ENCODE peak calls at places on chromosomes 12 and 14, in six cellular contexts. W is cardiac muscle cell, C is testis, O is ovary, I is esophagus squamous epithelium, T is left lung. Z is an unnamed sample. For H3K9me3, the result is how much of the 10 kb centered on the place peaks cover.

GRCh38 chr12:4787965-4788364 is 67.8 kb downstream of the GALNT8 start:
- DNase-seq in W (no peak), C (no peak), O (no peak), I (no peak), T (no peak), Z (no peak)

GRCh38 chr12:124588689-124589318 is 21.4 kb upstream of the NCOR2 start:
- DNase-seq in W (peak), C (peak), O (no peak), I (no peak), T (peak), Z (no peak)

GRCh38 chr12:27179399-27180214 is 64.5 kb upstream of the STK38L start:
- DNase-seq in W (peak), C (no peak), O (no peak), I (no peak), T (no peak), Z (no peak)

GRCh38 chr12:57736743-57737466 is 1.6 kb downstream of the AGAP2 start:
- DNase-seq in W (no peak), C (no peak), O (no peak), I (no peak), T (no peak), Z (no peak)

GRCh38 chr12:96720363-96720705 is 186.7 kb upstream of the NEDD1 start:
- DNase-seq in W (peak), C (no peak), O (no peak), I (no peak), T (no peak), Z (no peak)

GRCh38 chr12:6773662-6774351 is 1.5 kb downstream of the LAG3 start:
- DNase-seq in W (no peak), C (no peak), O (no peak), I (no peak), T (no peak), Z (no peak)

GRCh38 chr12:125295550-125295949 is 230.3 kb downstream of the AACS start:
- DNase-seq in W (no peak), C (no peak), O (no peak), I (no peak), T (no peak), Z (no peak)

GRCh38 chr12:67222302-67222701 is 46.9 kb upstream of the CAND1 start:
- DNase-seq in W (peak), C (peak), O (no peak), I (no peak), T (no peak), Z (no peak)

GRCh38 chr12:77584860-77585259 is 245.8 kb upstream of the NAV3 start:
- DNase-seq in W (no peak), C (no peak), O (no peak), I (no peak), T (no peak), Z (no peak)

GRCh38 chr14:100438678-100439592 is 115.8 kb downstream of the SLC25A47 start:
- DNase-seq in W (peak), C (no peak), O (no peak), I (no peak), T (peak), Z (no peak)

GRCh38 chr12:25373396-25373795 is 122.7 kb upstream of the KRAS start:
- DNase-seq in W (no peak), C (no peak), O (no peak), I (no peak), T (no peak), Z (no peak)

GRCh38 chr12:98646165-98646764 is 1.2 kb downstream of the APAF1 start:
- DNase-seq in W (peak), C (no peak), O (no peak), I (no peak), T (no peak), Z (no peak)

GRCh38 chr12:62537544-62537943 is 70.9 kb downstream of the MON2 start:
- DNase-seq in W (peak), C (no peak), O (peak), I (no peak), T (no peak), Z (no peak)

GRCh38 chr12:14564336-14564959 is 3.2 kb downstream of the PLBD1 start:
- DNase-seq in W (no peak), C (no peak), O (no peak), I (no peak), T (no peak), Z (no peak)

GRCh38 chr12:65923228-65923627 is 98.9 kb downstream of the HMGA2 start:
- DNase-seq in W (no peak), C (no peak), O (no peak), I (no peak), T (no peak), Z (no peak)

GRCh38 chr12:84860718-84861117 is 51.9 kb downstream of the SLC6A15 start:
- DNase-seq in W (no peak), C (no peak), O (no peak), I (no peak), T (no peak), Z (no peak)

GRCh38 chr12:11976005-11976404 is 94.7 kb upstream of the BCL2L14 start:
- DNase-seq in W (no peak), C (no peak), O (no peak), I (no peak), T (no peak), Z (no peak)

GRCh38 chr12:58140395-58140794 is 199.0 kb downstream of the ATP23 start:
- DNase-seq in W (no peak), C (no peak), O (no peak), I (no peak), T (no peak), Z (no peak)

GRCh38 chr14:95023886-95024285 is 133.4 kb downstream of the DICER1 start:
- DNase-seq in W (peak), C (no peak), O (no peak), I (no peak), T (no peak), Z (no peak)

GRCh38 chr12:27911397-27911796 is 61.1 kb downstream of the PTHLH start:
- DNase-seq in W (no peak), C (no peak), O (no peak), I (no peak), T (no peak), Z (no peak)

GRCh38 chr12:109715310-109716091 is 1.9 kb downstream of the FAM222A start:
- DNase-seq in W (peak), C (peak), O (peak), I (no peak), T (no peak), Z (peak)

GRCh38 chr12:89160716-89161123 is 191.6 kb downstream of the DUSP6 start:
- DNase-seq in W (peak), C (no peak), O (no peak), I (no peak), T (peak), Z (peak)

GRCh38 chr12:1928439-1929121 is 10.1 kb upstream of the CACNA2D4 start:
- DNase-seq in W (no peak), C (peak), O (no peak), I (no peak), T (peak), Z (no peak)

GRCh38 chr14:97848351-97848980 is 1051.3 kb downstream of the VRK1 start:
- DNase-seq in W (no peak), C (no peak), O (no peak), I (no peak), T (no peak), Z (no peak)

GRCh38 chr12:51162217-51162616 is 10.7 kb downstream of the TFCP2 start:
- DNase-seq in W (no peak), C (no peak), O (no peak), I (no peak), T (no peak), Z (no peak)

GRCh38 chr14:52377940-52378339 is 63.8 kb downstream of the PTGER2 start:
- DNase-seq in W (no peak), C (no peak), O (no peak), I (no peak), T (no peak), Z (no peak)

GRCh38 chr14:89660183-89660582 is 243.2 kb upstream of the FOXN3 start:
- DNase-seq in W (peak), C (no peak), O (no peak), I (no peak), T (no peak), Z (no peak)

GRCh38 chr14:60094306-60094897 is 2.7 kb downstream of the PCNX4 start:
- DNase-seq in W (peak), C (no peak), O (no peak), I (no peak), T (no peak), Z (no peak)

GRCh38 chr12:72271741-72272661 is at the start of gene TRHDE:
- DNase-seq in W (peak), C (peak), O (peak), I (no peak), T (peak), Z (peak)

GRCh38 chr12:11825278-11825677 is 175.8 kb downstream of the ETV6 start:
- DNase-seq in W (no peak), C (no peak), O (no peak), I (no peak), T (no peak), Z (no peak)

GRCh38 chr12:28089363-28089762 is 100.9 kb upstream of the CCDC91 start:
- DNase-seq in W (peak), C (no peak), O (no peak), I (no peak), T (no peak), Z (no peak)

GRCh38 chr14:61586539-61587396 is 108.5 kb upstream of the HIF1A start:
- DNase-seq in W (peak), C (no peak), O (no peak), I (no peak), T (no peak), Z (no peak)

GRCh38 chr14:79791055-79791732 is 420.1 kb downstream of the DIO2 start:
- DNase-seq in W (no peak), C (no peak), O (no peak), I (no peak), T (no peak), Z (no peak)

GRCh38 chr12:54865683-54866324 is 11.5 kb downstream of the MUCL1 start:
- DNase-seq in W (no peak), C (no peak), O (no peak), I (no peak), T (no peak), Z (no peak)

GRCh38 chr12:93518725-93519124 is 51.4 kb downstream of the MRPL42 start:
- DNase-seq in W (peak), C (no peak), O (no peak), I (no peak), T (no peak), Z (no peak)

DNA sequence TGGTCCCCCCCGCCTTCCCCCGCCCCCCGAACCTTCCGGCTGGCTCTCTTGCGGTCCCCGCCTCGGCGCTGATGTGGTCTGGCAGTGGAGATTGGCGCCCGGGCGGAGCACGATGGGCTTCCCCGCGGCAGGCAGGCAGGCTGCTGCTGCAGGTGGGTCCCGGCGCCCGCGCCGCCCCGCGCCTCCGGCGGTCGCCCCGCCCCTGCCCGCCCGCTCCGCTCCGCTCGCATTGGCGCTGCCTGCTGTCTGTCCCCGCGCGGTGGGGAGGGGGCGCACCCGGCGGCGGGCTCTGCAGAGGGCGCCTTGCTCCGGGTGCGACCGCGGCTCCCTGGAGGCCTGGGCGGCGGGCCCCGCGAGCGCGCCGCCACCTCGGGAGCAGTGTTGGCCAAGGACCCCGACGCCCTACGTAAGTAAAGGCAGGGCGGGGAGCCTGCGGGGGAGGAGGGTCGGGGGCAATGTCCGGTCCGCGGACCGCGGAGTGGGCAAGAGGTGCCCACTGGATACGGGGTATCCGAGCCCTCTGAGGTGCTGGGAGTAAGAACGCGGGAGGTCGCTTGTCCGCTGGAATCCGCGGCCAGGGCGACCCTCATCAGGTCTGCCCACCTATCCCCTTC is at the start of gene AKAP5:
- DNase-seq in W (peak), C (peak), O (peak), I (peak), T (peak), Z (peak)
- TF ChIP-seq CTCF in W (no peak), C (no peak), O (no peak), I (no peak), T (no peak), Z (no peak)

DNA sequence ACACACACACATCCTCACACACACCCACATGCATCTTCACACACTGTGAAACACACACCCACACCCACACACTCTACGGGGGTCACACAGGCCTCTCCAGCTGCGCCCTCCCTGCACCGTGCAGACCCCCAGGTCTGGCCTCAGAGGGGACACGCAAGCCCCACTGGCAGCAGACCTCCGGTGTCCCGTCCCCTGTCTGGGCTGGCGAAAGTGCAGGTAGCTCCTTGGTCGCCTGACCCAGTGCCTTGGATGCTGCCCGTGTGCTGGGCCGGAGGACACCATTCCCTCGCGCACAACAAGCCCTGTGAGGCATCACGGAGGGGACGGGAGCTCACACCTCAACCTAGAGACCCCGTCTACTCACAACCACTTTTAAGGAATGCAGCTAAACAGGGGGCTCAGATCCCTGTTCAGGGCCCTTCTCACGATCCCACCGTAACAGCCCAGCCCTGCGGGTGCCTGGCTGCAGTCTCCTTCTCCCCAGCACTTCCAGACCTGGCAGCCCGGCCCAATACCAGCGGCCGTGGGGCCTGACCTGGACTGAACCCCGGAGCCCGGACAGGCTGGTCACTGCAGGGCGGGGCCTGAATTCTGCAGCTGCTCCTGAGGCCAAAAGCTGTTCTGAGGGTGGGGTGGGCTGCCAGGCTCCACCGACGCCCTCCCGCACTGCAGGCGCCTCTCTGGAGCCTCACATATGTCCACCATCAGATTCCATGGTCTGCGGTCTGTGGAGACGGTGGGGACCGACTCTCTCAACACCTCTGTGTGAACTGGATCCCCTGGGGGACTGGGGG is 42.1 kb upstream of the FZD10 start:
- DNase-seq in W (no peak), C (no peak), O (no peak), I (no peak), T (no peak), Z (no peak)
- H3K9me3 ChIP-seq in W (under half), C (under half), O (under half), I (under half), T (under half), Z (under half)

GRCh38 chr14:73239463-73240241 is 2.3 kb downstream of the PAPLN start:
- DNase-seq in W (peak), C (peak), O (peak), I (no peak), T (no peak), Z (no peak)

GRCh38 chr14:73237219-73237785 is at the start of gene PAPLN:
- DNase-seq in W (peak), C (no peak), O (peak), I (no peak), T (peak), Z (no peak)

GRCh38 chr14:73237786-73238261 is 518 bp downstream of the PAPLN start:
- DNase-seq in W (no peak), C (no peak), O (peak), I (no peak), T (no peak), Z (no peak)

GRCh38 chr14:73238262-73238852 is 1.1 kb downstream of the PAPLN start:
- DNase-seq in W (peak), C (no peak), O (peak), I (no peak), T (no peak), Z (no peak)

DNA sequence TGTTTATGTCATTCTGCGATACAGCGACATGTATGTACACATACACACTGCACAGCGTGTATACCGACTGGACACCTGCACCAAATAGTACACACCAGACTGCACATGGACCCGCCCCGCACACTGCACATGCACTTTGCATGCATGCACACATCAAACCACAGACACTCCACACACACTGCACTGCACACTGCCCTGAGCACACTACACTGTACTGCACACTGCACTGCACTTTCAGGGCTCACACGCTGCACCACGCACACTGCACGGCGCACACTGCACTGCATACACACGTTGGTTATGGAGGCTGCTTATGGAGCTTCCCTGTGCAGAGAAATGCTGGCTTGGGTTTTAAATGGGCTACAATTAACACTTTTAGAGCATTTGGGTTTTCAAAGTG is 1.6 kb downstream of the PAPLN start:
- DNase-seq in W (no peak), C (no peak), O (peak), I (no peak), T (no peak), Z (no peak)
- H3K4me3 ChIP-seq in W (no peak), C (peak), O (no peak), I (peak), T (peak), Z (peak)

DNA sequence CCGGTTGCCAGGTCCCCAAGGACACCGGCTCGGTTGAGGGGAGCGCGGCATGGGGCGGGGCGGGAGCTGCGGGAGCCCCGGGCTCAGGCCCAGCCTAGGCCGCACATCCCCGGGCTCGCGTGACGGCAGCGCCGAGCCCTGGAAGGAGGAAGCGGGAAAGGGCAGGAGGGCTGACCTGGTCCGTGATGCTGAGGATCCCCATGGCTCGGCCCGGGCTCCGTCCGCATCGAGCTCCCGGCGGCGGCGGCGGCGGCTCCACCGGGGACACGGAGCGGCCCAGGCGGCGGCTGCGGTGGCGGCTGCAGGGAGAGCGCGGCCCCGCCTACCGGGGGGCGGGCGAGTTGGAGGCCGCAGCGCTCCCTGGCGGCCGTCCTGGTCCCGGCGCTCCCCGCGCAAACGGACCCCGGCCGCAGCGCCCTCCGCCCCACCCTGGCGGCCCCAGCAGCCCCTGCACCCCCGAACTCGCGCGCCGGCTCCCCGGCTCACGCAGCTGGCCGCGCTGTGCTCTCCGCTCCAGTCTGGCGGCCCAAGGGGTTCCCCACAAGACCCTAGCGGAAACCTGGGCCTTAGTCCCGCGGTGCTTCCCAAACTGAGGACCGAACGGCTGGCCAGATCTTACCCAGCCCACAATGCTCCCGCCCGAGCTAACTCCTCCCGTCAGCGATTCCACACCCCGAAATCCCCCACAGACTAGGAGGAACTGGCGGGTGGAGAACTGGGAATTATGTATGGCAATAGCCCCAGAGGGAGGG is at the start of gene ANKRD52:
- DNase-seq in W (peak), C (peak), O (peak), I (no peak), T (peak), Z (peak)
- TF ChIP-seq CTCF in W (peak), C (peak), O (no peak), I (peak), T (peak), Z (peak)

GRCh38 chr14:36513451-36514277 is 6.4 kb downstream of the NKX2-1 start:
- DNase-seq in W (no peak), C (no peak), O (no peak), I (no peak), T (peak), Z (no peak)
- H3K9me3 ChIP-seq in W (under half), C (under half), O (under half), I (under half), T (under half), Z (under half)

DNA sequence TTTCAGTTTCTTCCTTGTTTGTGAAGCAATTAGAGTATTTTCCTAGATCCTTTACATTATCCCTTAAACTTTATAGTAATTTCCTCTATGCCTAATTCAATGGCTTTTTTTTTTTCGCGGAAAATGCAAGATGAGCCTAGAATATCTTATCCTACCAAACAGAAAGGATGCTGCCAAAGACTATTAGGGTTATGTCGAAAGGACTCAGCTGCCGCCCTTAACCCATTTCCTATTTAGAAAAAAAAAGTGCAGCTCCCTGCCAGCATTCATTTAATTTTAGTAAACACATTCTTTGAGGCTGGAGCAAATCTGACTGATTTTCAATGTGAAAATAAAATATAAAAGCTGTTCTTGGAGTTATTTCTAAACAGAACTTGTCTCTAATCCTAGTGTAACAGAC is 8.0 kb upstream of the A2M start:
- DNase-seq in W (no peak), C (no peak), O (no peak), I (no peak), T (no peak), Z (no peak)
- H3K4me3 ChIP-seq in W (no peak), C (no peak), O (peak), I (peak), T (no peak), Z (no peak)

GRCh38 chr14:55133416-55133815 is 4.4 kb downstream of the LGALS3 start:
- DNase-seq in W (peak), C (peak), O (no peak), I (no peak), T (no peak), Z (no peak)

GRCh38 chr14:55130194-55130550 is 1.1 kb downstream of the LGALS3 start:
- DNase-seq in W (peak), C (no peak), O (no peak), I (no peak), T (no peak), Z (peak)

GRCh38 chr14:55129086-55129427 is at the start of gene LGALS3:
- DNase-seq in W (peak), C (peak), O (peak), I (no peak), T (peak), Z (peak)

GRCh38 chr14:55129428-55130193 is 559 bp downstream of the LGALS3 start:
- DNase-seq in W (peak), C (peak), O (peak), I (no peak), T (peak), Z (peak)

GRCh38 chr14:55131782-55132181 is 2.7 kb downstream of the LGALS3 start:
- DNase-seq in W (peak), C (no peak), O (no peak), I (no peak), T (no peak), Z (no peak)
- TF ChIP-seq CTCF in W (no peak), C (no peak), O (no peak), I (no peak), T (no peak), Z (no peak)

Z was measured in pancreas.